ENCODE peak calls at places on chromosomes 5 and 9, in five cellular contexts. Q, C, G, P and B are unnamed samples.

GRCh38 chr9:16134351-16134750 is 581.5 kb downstream of the CCDC171 start:
- DNase-seq in Q (no peak), C (no peak), G (no peak), P (no peak), B (no peak)

GRCh38 chr9:30065888-30066287 is 2318.6 kb upstream of the ACO1 start:
- DNase-seq in Q (no peak), C (no peak), G (no peak), P (no peak), B (no peak)

GRCh38 chr9:93895535-93895934 is 59.6 kb downstream of the BARX1 start:
- DNase-seq in Q (no peak), C (no peak), G (no peak), P (no peak), B (no peak)

GRCh38 chr9:92029553-92029952 is 79.5 kb upstream of the ROR2 start:
- DNase-seq in Q (no peak), C (no peak), G (no peak), P (no peak), B (no peak)

GRCh38 chr5:84729326-84729725 is 344.6 kb upstream of the EDIL3 start:
- DNase-seq in Q (no peak), C (peak; percentile 8), G (no peak), P (no peak), B (no peak)

GRCh38 chr5:64331597-64332277 is 166.1 kb downstream of the RNF180 start:
- DNase-seq in Q (peak; percentile 80), C (no peak), G (no peak), P (no peak), B (no peak)

GRCh38 chr5:84036842-84037241 is 316.2 kb upstream of the HAPLN1 start:
- DNase-seq in Q (no peak), C (no peak), G (no peak), P (no peak), B (no peak)

GRCh38 chr5:153654444-153654843 is 164.0 kb downstream of the GRIA1 start:
- DNase-seq in Q (no peak), C (no peak), G (no peak), P (no peak), B (no peak)

GRCh38 chr5:175797521-175798038 is 73.8 kb upstream of the CPLX2 start:
- DNase-seq in Q (no peak), C (peak; percentile 64), G (no peak), P (no peak), B (no peak)

GRCh38 chr9:95138474-95138873 is 179.0 kb downstream of the FANCC start:
- DNase-seq in Q (peak; percentile 88), C (no peak), G (no peak), P (no peak), B (no peak)

GRCh38 chr5:160479926-160480325 is 58.3 kb downstream of the PTTG1 start:
- DNase-seq in Q (no peak), C (no peak), G (no peak), P (no peak), B (no peak)

GRCh38 chr9:76876098-76876497 is 29.8 kb downstream of the PRUNE2 start:
- DNase-seq in Q (no peak), C (no peak), G (no peak), P (no peak), B (no peak)

GRCh38 chr9:109129470-109130197 is 9.9 kb upstream of the TMEM245 start:
- DNase-seq in Q (no peak), C (no peak), G (no peak), P (no peak), B (no peak)

GRCh38 chr5:134224905-134225779 is 731 bp downstream of the PPP2CA start:
- DNase-seq in Q (peak; percentile 81), C (peak; percentile 91), G (peak; percentile 70), P (no peak), B (peak; percentile 53)

GRCh38 chr9:18905033-18905882 is 127.8 kb downstream of the SAXO1 start:
- DNase-seq in Q (no peak), C (no peak), G (no peak), P (no peak), B (no peak)

GRCh38 chr9:137467161-137467581 is 8.0 kb upstream of the NSMF start:
- DNase-seq in Q (peak; percentile 35), C (no peak), G (no peak), P (no peak), B (no peak)

GRCh38 chr5:116953251-116953934 is 378.8 kb upstream of the SEMA6A start:
- DNase-seq in Q (no peak), C (no peak), G (no peak), P (no peak), B (no peak)

GRCh38 chr5:31478901-31479300 is 53.0 kb downstream of the DROSHA start:
- DNase-seq in Q (no peak), C (no peak), G (no peak), P (no peak), B (no peak)

GRCh38 chr5:54868511-54869483 is 116.6 kb downstream of the ESM1 start:
- DNase-seq in Q (no peak), C (no peak), G (no peak), P (no peak), B (no peak)

GRCh38 chr9:119726035-119726434 is 356.8 kb upstream of the BRINP1 start:
- DNase-seq in Q (no peak), C (no peak), G (no peak), P (no peak), B (no peak)

GRCh38 chr9:2013688-2014087 is 1.5 kb upstream of the SMARCA2 start:
- DNase-seq in Q (no peak), C (no peak), G (no peak), P (no peak), B (no peak)

GRCh38 chr5:132775439-132776076 is 1.5 kb downstream of the SEPTIN8 start:
- DNase-seq in Q (no peak), C (peak; percentile 16), G (no peak), P (no peak), B (no peak)

GRCh38 chr5:127995556-127995955 is 88.0 kb upstream of the SLC12A2 start:
- DNase-seq in Q (no peak), C (no peak), G (no peak), P (no peak), B (no peak)

GRCh38 chr5:180866296-180866695 is 5.2 kb upstream of the ZFP62 start:
- DNase-seq in Q (no peak), C (no peak), G (no peak), P (no peak), B (no peak)

GRCh38 chr9:116336133-116336862 is 182.7 kb downstream of the PAPPA start:
- DNase-seq in Q (no peak), C (no peak), G (no peak), P (no peak), B (no peak)

GRCh38 chr5:150389759-150390256 is 22.9 kb downstream of the CD74 start:
- DNase-seq in Q (no peak), C (no peak), G (no peak), P (no peak), B (no peak)

GRCh38 chr5:10663531-10664183 is 97.4 kb downstream of the DAP start:
- DNase-seq in Q (no peak), C (no peak), G (no peak), P (no peak), B (no peak)

GRCh38 chr9:131593255-131593820 is 48.0 kb downstream of the PRRT1B start:
- DNase-seq in Q (no peak), C (no peak), G (no peak), P (no peak), B (no peak)

GRCh38 chr9:98108540-98109031 is 10.4 kb downstream of the TRIM14 start:
- DNase-seq in Q (no peak), C (no peak), G (peak; percentile 76), P (no peak), B (peak; percentile 37)

GRCh38 chr5:179558912-179559279 is 8.5 kb downstream of the RUFY1 start:
- DNase-seq in Q (no peak), C (peak; percentile 38), G (no peak), P (no peak), B (no peak)

GRCh38 chr9:112180387-112180881 is 5.3 kb upstream of the SUSD1 start:
- DNase-seq in Q (no peak), C (no peak), G (peak; percentile 83), P (no peak), B (no peak)

GRCh38 chr5:155049569-155050383 is 36.2 kb downstream of the KIF4B start:
- DNase-seq in Q (no peak), C (peak; percentile 16), G (no peak), P (no peak), B (no peak)

DNA sequence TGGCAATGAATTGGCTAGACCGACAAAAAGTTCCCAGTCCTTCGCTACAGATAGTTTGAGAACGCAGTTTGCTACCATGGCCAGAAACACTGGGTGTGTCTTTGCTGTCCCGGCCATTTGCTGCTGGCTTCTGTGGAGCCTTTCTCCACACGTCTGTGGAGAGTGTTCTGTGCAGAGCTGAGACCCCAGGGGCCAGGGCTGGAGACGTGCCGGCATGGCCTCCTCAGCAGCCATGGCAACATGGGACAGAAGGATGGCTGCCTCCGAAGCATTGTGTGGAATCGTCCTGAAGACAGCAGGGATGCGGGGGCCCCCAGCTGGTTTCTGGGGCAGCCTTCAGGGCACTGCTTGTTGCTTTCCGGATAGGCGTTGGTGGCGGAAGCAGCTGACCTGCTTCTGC is 142.8 kb downstream of the GADD45G start:
- DNase-seq in Q (peak; percentile 73), C (no peak), G (no peak), P (no peak), B (no peak)
- H3K27ac ChIP-seq in Q (no peak overlapping the region), C (no peak overlapping the region), G (no peak overlapping the region), P (no peak overlapping the region), B (no peak overlapping the region)

GRCh38 chr5:95932941-95933340 is 28.7 kb downstream of the ELL2 start:
- DNase-seq in Q (no peak), C (no peak), G (no peak), P (no peak), B (no peak)

GRCh38 chr5:95936812-95937397 is 24.7 kb downstream of the ELL2 start:
- DNase-seq in Q (no peak), C (no peak), G (no peak), P (no peak), B (no peak)

GRCh38 chr5:95931118-95931833 is 30.4 kb downstream of the ELL2 start:
- DNase-seq in Q (no peak), C (no peak), G (no peak), P (no peak), B (no peak)

GRCh38 chr5:95935553-95936100 is 26.0 kb downstream of the ELL2 start:
- DNase-seq in Q (no peak), C (no peak), G (no peak), P (no peak), B (no peak)

GRCh38 chr5:95934207-95934804 is 27.3 kb downstream of the ELL2 start:
- DNase-seq in Q (no peak), C (no peak), G (no peak), P (no peak), B (no peak)
- H3K36me3 ChIP-seq in Q (peaks cover 2% of the 10 kb centered on the region), C (no peaks in the 10 kb centered on the region), G (no peaks in the 10 kb centered on the region), P (no peaks in the 10 kb centered on the region), B (no peaks in the 10 kb centered on the region)

DNA sequence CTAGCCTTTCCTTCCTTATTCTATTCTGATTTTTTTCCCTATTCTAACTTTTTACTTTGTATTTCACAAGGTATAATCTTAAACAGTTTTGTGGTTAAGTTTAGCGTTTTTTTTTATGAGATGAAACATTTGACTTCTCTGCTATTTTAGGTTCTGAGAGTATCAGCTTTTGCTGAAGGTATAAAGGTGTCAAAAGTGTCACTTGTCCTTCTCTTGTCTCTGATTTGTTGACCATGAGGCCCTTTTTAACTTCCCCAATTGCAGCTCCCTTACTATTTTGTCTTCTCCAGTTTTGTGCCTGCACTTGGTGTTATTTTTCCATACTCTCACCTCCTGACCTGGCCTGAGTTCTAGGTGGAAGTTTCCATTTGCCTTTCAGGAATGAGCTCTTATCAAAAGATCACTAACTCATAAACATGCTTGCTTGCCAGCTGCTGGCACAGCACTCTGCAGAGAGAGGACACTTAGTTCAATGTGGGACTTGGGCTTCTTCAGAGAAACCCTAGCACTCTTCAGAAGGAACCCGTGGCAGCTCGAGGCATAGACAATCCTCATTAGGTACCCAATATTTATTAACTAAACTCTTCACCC is 106.6 kb downstream of the FRMD3 start:
- DNase-seq in Q (peak; percentile 55), C (no peak), G (no peak), P (no peak), B (no peak)
- H3K27ac ChIP-seq in Q (peak overlapping the region; percentile 20), C (no peak overlapping the region), G (no peak overlapping the region), P (peak overlapping the region; percentile 32), B (no peak overlapping the region)

GRCh38 chr9:125356032-125356431 is 94.4 kb downstream of the GAPVD1 start:
- DNase-seq in Q (no peak), C (no peak), G (no peak), P (no peak), B (no peak)
- H3K36me3 ChIP-seq in Q (peaks cover 15% of the 10 kb centered on the region), C (peaks cover 59% of the 10 kb centered on the region), G (peaks cover 61% of the 10 kb centered on the region), P (peaks cover 82% of the 10 kb centered on the region), B (peaks cover 94% of the 10 kb centered on the region)